ENCODE peak calls at places on chromosomes 12 and 14, in four cellular contexts. K is body of pancreas, I is epithelial cell of esophagus, T is nephron progenitor cell. Y is an unnamed sample.

GRCh38 chr12:4432878-4433820 is 12.5 kb downstream of the FGF6 start:
- DNase-seq in K (no peak), I (no peak), T (peak), Y (no peak)

GRCh38 chr14:65910108-65910507 is 497.6 kb downstream of the FUT8 start:
- DNase-seq in K (no peak), I (peak), T (no peak), Y (peak)

GRCh38 chr12:90253674-90254181 is 545.1 kb upstream of the ATP2B1 start:
- DNase-seq in K (peak), I (peak), T (peak), Y (peak)

GRCh38 chr14:71206123-71206522 is 298.9 kb downstream of the PCNX1 start:
- DNase-seq in K (no peak), I (no peak), T (no peak), Y (no peak)

GRCh38 chr12:66755727-66756395 is 77.0 kb upstream of the GRIP1 start:
- DNase-seq in K (no peak), I (no peak), T (no peak), Y (no peak)

GRCh38 chr12:117262749-117263148 is 72.5 kb upstream of the FBXO21 start:
- DNase-seq in K (no peak), I (no peak), T (no peak), Y (no peak)

GRCh38 chr12:52358575-52359350 is 8.5 kb downstream of the KRT85 start:
- DNase-seq in K (no peak), I (no peak), T (no peak), Y (no peak)

GRCh38 chr12:104761091-104761490 is 197.0 kb downstream of the SLC41A2 start:
- DNase-seq in K (no peak), I (no peak), T (no peak), Y (no peak)

GRCh38 chr12:129393357-129393937 is 510.4 kb downstream of the TMEM132D start:
- DNase-seq in K (no peak), I (no peak), T (no peak), Y (no peak)

GRCh38 chr12:124461851-124462623 is 105.4 kb downstream of the NCOR2 start:
- DNase-seq in K (no peak), I (no peak), T (no peak), Y (no peak)

GRCh38 chr12:132571051-132571450 is 39.3 kb downstream of the LRCOL1 start:
- DNase-seq in K (no peak), I (no peak), T (no peak), Y (no peak)

GRCh38 chr14:55188686-55189295 is 2.6 kb downstream of the DLGAP5 start:
- DNase-seq in K (no peak), I (no peak), T (no peak), Y (no peak)

GRCh38 chr12:95213928-95214327 is 3.3 kb downstream of the FGD6 start:
- DNase-seq in K (peak), I (no peak), T (no peak), Y (no peak)

GRCh38 chr14:100771121-100771800 is 44.6 kb downstream of the DLK1 start:
- DNase-seq in K (no peak), I (no peak), T (no peak), Y (no peak)

GRCh38 chr12:11888029-11888428 is 182.7 kb upstream of the BCL2L14 start:
- DNase-seq in K (no peak), I (no peak), T (no peak), Y (no peak)

GRCh38 chr12:31018106-31018890 is 55.4 kb upstream of the DDX11 start:
- DNase-seq in K (no peak), I (no peak), T (no peak), Y (no peak)

GRCh38 chr12:121626853-121627623 is 708 bp downstream of the ORAI1 start:
- DNase-seq in K (peak), I (peak), T (peak), Y (peak)
- TF ChIP-seq CTCF in K (no peak), I (peak), T (no peak), Y (no peak)

GRCh38 chr14:92368001-92368400 is 45.0 kb downstream of the SLC24A4 start:
- DNase-seq in K (no peak), I (peak), T (no peak), Y (no peak)

GRCh38 chr14:92360666-92361370 is 37.9 kb downstream of the SLC24A4 start:
- DNase-seq in K (no peak), I (no peak), T (no peak), Y (no peak)

GRCh38 chr14:92366237-92366636 is 43.3 kb downstream of the SLC24A4 start:
- DNase-seq in K (no peak), I (no peak), T (no peak), Y (no peak)

GRCh38 chr14:92362781-92363235 is 39.8 kb downstream of the SLC24A4 start:
- DNase-seq in K (no peak), I (no peak), T (no peak), Y (peak)
- TF ChIP-seq CTCF in K (no peak), I (no peak), T (no peak), Y (no peak)

GRCh38 chr12:75414671-75415070 is 23.8 kb downstream of the GLIPR1L2 start:
- DNase-seq in K (no peak), I (no peak), T (no peak), Y (no peak)
- TF ChIP-seq CTCF in K (no peak), I (no peak), T (no peak), Y (no peak)

GRCh38 chr12:38689704-38690103 is 215.7 kb downstream of the CPNE8 start:
- DNase-seq in K (no peak), I (peak), T (no peak), Y (peak)

GRCh38 chr12:38691164-38691563 is 214.2 kb downstream of the CPNE8 start:
- DNase-seq in K (no peak), I (peak), T (no peak), Y (no peak)

GRCh38 chr12:38697290-38697689 is 208.1 kb downstream of the CPNE8 start:
- DNase-seq in K (no peak), I (no peak), T (no peak), Y (no peak)

GRCh38 chr12:38695057-38695456 is 210.3 kb downstream of the CPNE8 start:
- DNase-seq in K (no peak), I (no peak), T (no peak), Y (no peak)
- TF ChIP-seq CTCF in K (no peak), I (no peak), T (no peak), Y (no peak)

GRCh38 chr12:127767631-127768030 is 499.3 kb upstream of the TMEM132C start:
- DNase-seq in K (no peak), I (no peak), T (no peak), Y (no peak)
- TF ChIP-seq CTCF in K (no peak), I (no peak), T (no peak), Y (no peak)